ENCODE peak calls at places on chromosomes 11 and 22, in four cellular contexts. Z is neuronal stem cell, W is H9, Y is trophoblast cell. F is an unnamed sample.

GRCh38 chr11:60897496-60897895 is 8.9 kb downstream of the PRPF19 start:
- DNase-seq in Z (no peak), W (no peak), Y (no peak), F (no peak)

GRCh38 chr11:126874276-126874675 is 126.3 kb downstream of the KIRREL3 start:
- DNase-seq in Z (no peak), W (no peak), Y (no peak), F (peak)

GRCh38 chr11:44716256-44716655 is 10.5 kb upstream of the TSPAN18 start:
- DNase-seq in Z (no peak), W (no peak), Y (no peak), F (no peak)

GRCh38 chr11:80916180-80916811 is 1475.5 kb upstream of the TENM4 start:
- DNase-seq in Z (no peak), W (no peak), Y (no peak), F (no peak)

GRCh38 chr11:7893792-7894191 is 37.3 kb downstream of the OR10A6 start:
- DNase-seq in Z (no peak), W (no peak), Y (no peak), F (no peak)

GRCh38 chr11:116532066-116532465 is 240.7 kb downstream of the BUD13 start:
- DNase-seq in Z (no peak), W (no peak), Y (no peak), F (no peak)

GRCh38 chr11:36308577-36308976 is 12.5 kb downstream of the PRR5L start:
- DNase-seq in Z (no peak), W (no peak), Y (no peak), F (no peak)

GRCh38 chr22:42283288-42284229 is 13.1 kb upstream of the TCF20 start:
- DNase-seq in Z (peak), W (no peak), Y (no peak), F (no peak)

GRCh38 chr11:35139883-35140282 is 912 bp downstream of the CD44 start:
- DNase-seq in Z (no peak), W (no peak), Y (no peak), F (no peak)

GRCh38 chr11:102580185-102580951 is 44.8 kb downstream of the MMP20 start:
- DNase-seq in Z (no peak), W (no peak), Y (no peak), F (peak)

GRCh38 chr11:134662629-134663360 is 250.8 kb upstream of the B3GAT1 start:
- DNase-seq in Z (no peak), W (no peak), Y (no peak), F (no peak)

GRCh38 chr22:35593885-35594470 is 23.2 kb downstream of the MB start:
- DNase-seq in Z (no peak), W (no peak), Y (peak), F (no peak)

GRCh38 chr11:111938687-111939160 is 1.6 kb downstream of the DIXDC1 start:
- DNase-seq in Z (no peak), W (peak), Y (peak), F (peak)

GRCh38 chr11:113874920-113875413 is 405 bp downstream of the USP28 start:
- DNase-seq in Z (no peak), W (no peak), Y (no peak), F (peak)

GRCh38 chr11:4851033-4851432 is 2.0 kb upstream of the OR51S1 start:
- DNase-seq in Z (no peak), W (no peak), Y (no peak), F (peak)

GRCh38 chr22:25759825-25760231 is 17.8 kb downstream of the MYO18B start:
- DNase-seq in Z (no peak), W (no peak), Y (peak), F (peak)

GRCh38 chr22:46763051-46763705 is 728 bp downstream of the TBC1D22A start:
- DNase-seq in Z (no peak), W (no peak), Y (peak), F (peak)

GRCh38 chr22:25508161-25508560 is 56.3 kb upstream of the GRK3 start:
- DNase-seq in Z (no peak), W (peak), Y (peak), F (no peak)

GRCh38 chr11:128397362-128397761 is 190.0 kb downstream of the ETS1 start:
- DNase-seq in Z (no peak), W (no peak), Y (no peak), F (no peak)

GRCh38 chr11:92384316-92384715 is 159.7 kb downstream of the FAT3 start:
- DNase-seq in Z (no peak), W (no peak), Y (no peak), F (peak)

GRCh38 chr11:31815743-31816466 is 4.8 kb upstream of the PAX6 start:
- DNase-seq in Z (no peak), W (no peak), Y (peak), F (no peak)

GRCh38 chr22:48960981-48961655 is 866.6 kb downstream of the BRD1 start:
- DNase-seq in Z (no peak), W (peak), Y (no peak), F (no peak)

GRCh38 chr22:49514656-49515055 is 313.0 kb downstream of the BRD1 start:
- DNase-seq in Z (peak), W (peak), Y (no peak), F (no peak)

GRCh38 chr22:24412274-24412673 is 15.1 kb upstream of the ADORA2A start:
- DNase-seq in Z (no peak), W (no peak), Y (no peak), F (no peak)

GRCh38 chr11:117417856-117418255 is 90.2 kb downstream of the CEP164 start:
- DNase-seq in Z (no peak), W (no peak), Y (no peak), F (no peak)

GRCh38 chr22:19968450-19968891 is 26.9 kb upstream of the TXNRD2 start:
- DNase-seq in Z (no peak), W (no peak), Y (no peak), F (no peak)
- H3K18ac ChIP-seq in Z (peak), W (no peak), Y (no peak), F (no peak)

GRCh38 chr11:27720277-27720830 is 20.1 kb upstream of the BDNF start:
- DNase-seq in Z (peak), W (peak), Y (peak), F (peak)

GRCh38 chr11:27719575-27719925 is 19.3 kb upstream of the BDNF start:
- DNase-seq in Z (no peak), W (no peak), Y (no peak), F (no peak)

GRCh38 chr11:27722945-27723344 is 22.7 kb upstream of the BDNF start:
- DNase-seq in Z (no peak), W (peak), Y (no peak), F (no peak)

GRCh38 chr11:27722117-27722844 is 22.0 kb upstream of the BDNF start:
- DNase-seq in Z (peak), W (peak), Y (no peak), F (peak)

DNA sequence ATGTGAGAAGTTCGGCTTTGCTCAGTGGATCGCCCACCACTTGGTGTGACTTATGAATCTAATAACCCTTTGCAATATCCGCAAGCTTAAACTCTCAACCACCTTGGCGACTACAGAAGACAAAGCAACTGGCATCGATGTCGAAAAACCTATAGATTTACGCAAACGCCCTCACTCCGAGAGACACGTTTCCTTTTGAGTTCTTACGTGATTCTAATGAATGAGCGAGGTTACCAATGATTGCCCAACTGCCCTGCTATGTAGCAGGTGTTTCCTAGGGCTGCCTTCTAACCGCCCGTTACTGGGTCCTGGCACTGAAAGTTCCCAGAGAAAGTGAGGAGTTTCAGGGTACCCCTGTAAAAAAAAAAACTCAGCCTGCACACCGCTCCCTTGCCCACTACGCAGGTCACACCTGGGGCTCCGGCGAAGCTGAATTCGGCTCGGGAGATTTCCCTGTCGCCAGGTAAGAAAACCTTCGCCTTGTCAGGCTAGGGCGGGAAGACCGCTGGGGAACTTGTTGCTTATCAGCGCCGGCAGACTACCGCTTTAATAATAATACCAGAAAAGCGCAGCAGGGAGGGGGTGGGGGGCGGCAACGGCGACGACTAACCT is 21.4 kb upstream of the BDNF start:
- DNase-seq in Z (no peak), W (no peak), Y (no peak), F (no peak)
- H3K18ac ChIP-seq in Z (no peak), W (no peak), Y (no peak), F (no peak)

GRCh38 chr11:10473371-10473770 is 18.3 kb downstream of the AMPD3 start:
- DNase-seq in Z (no peak), W (peak), Y (no peak), F (no peak)
- H3K18ac ChIP-seq in Z (no peak), W (no peak), Y (no peak), F (no peak)

DNA sequence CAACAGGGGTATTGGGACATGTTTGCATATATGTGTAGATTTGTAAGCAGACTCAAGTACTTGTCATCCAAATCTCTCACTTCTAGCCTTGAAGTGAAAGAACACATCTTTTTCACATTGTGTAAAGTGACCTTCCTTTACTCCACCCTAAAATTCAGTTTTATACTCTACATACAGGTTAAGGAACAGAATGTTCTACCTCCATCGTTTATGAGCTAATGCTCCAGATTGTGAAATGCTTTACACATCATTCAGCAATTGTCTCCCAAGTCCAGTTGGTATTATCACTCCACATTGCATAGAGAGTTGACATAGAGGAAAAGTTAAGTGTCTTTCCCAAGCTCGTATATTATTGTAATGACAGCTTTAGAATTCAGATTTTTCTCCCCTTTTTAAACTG is 46.1 kb upstream of the BLID start:
- DNase-seq in Z (no peak), W (no peak), Y (no peak), F (no peak)
- H3K18ac ChIP-seq in Z (no peak), W (no peak), Y (no peak), F (no peak)

GRCh38 chr11:1484716-1485503 is 1.7 kb downstream of the MOB2 start:
- DNase-seq in Z (no peak), W (no peak), Y (no peak), F (no peak)

GRCh38 chr11:1485504-1485885 is 1.1 kb downstream of the MOB2 start:
- DNase-seq in Z (no peak), W (no peak), Y (no peak), F (no peak)

GRCh38 chr11:1487851-1488574 is 1.4 kb upstream of the MOB2 start:
- DNase-seq in Z (no peak), W (no peak), Y (no peak), F (no peak)

GRCh38 chr11:1487091-1487850 is 692 bp upstream of the MOB2 start:
- DNase-seq in Z (no peak), W (no peak), Y (no peak), F (no peak)

GRCh38 chr11:1486054-1486825 is at the start of gene MOB2:
- DNase-seq in Z (no peak), W (no peak), Y (no peak), F (peak)
- H3K18ac ChIP-seq in Z (peak), W (no peak), Y (no peak), F (no peak)

DNA sequence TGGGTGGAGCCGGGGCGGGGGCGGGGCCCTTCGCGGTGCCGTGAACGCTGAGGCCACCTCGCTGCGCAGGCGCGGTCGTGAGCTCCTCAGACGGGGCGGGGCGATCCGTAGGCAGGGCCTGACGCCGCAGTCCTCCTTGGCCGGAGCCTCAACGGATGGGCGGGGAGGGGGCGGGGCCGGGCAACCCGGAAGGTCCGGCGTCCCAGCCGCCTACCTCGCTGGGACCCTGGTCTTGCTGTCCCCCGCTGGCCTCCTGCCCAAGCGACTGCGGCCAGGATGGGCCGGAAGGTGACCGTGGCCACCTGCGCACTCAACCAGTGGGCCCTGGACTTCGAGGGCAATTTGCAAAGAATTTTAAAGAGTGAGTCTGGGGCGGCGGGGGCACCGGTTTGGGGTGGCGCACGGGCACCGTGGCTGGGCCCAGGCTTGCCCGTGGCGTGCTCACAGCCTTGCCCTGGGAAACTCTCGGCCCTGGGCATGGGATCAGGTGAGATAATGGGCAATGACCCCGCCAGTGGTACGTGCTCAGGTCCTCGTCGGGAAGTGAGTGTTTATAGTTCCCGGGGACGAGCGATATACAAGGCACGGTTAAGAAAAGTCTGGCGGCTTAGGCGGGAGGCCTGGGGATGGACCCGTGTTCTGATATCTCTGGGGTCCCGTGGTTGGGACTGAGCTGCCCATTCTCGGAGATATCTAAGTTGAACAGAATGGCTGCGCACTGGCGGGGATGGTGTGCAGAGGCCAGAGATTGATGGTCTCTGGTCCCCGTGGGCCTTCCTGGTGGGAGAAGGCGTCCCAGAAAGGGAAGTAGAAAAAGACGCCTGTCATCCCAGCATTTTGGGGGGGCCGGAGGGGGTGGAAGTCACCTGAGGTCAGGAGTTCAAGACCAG is at the start of gene NADSYN1:
- DNase-seq in Z (peak), W (peak), Y (peak), F (peak)
- H3K18ac ChIP-seq in Z (peak), W (peak), Y (peak), F (no peak)

GRCh38 chr11:57425565-57426438 is 1.1 kb downstream of the SLC43A3 start:
- DNase-seq in Z (no peak), W (no peak), Y (no peak), F (peak)
- H3K18ac ChIP-seq in Z (no peak), W (no peak), Y (no peak), F (peak)

GRCh38 chr11:119067371-119068222 is at the start of gene VPS11:
- DNase-seq in Z (peak), W (peak), Y (peak), F (peak)
- H3K18ac ChIP-seq in Z (peak), W (no peak), Y (peak), F (peak)

DNA sequence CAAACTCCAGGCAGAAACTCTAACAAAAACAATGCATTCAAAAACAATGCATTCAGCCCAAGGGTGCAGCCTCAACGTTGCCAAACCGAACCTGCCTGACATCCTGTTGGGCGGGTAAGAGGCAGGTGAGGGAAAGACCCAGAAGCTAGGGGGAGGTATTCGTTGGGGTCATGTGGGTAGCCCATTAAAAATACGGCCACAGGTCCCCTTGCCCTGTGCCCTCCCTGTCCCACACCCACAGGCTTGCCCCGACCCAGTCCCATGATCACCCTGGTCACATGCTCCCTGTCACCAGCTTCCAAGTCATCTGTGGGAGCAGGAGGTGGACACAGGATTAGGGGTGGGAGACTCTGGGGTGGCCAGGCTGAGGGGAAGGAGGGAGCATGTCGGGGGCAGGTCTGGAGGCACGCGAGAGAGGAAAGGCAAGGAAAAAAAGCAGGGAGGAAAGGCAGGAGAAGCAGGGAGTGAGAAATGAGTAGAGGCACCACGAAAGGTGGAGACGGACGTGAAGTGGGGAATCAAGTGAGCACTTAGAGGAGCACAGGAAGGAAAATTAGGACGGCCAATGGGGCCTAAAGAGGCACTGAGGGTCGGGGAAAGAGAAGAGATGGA is 683 bp downstream of the PLA2G6 start:
- DNase-seq in Z (no peak), W (no peak), Y (peak), F (no peak)
- H3K18ac ChIP-seq in Z (peak), W (peak), Y (peak), F (peak)

F was measured in IMR-90.